ENCODE peak calls at places on chromosomes 11 and 22, in seven cellular contexts. E is fibroblast of mammary gland, K is esophagus muscularis mucosa, W is uterus, P is brain microvascular endothelial cell, S is cardiac fibroblast, L is HL-60. X is an unnamed sample.

GRCh38 chr11:117045956-117046355 is 52.3 kb downstream of the SIK3 start:
- DNase-seq in P (no peak), S (peak), L (peak), E (peak), K (no peak), W (no peak), X (peak)

GRCh38 chr11:132077416-132077815 is 707.0 kb downstream of the NTM start:
- DNase-seq in E (no peak), W (no peak), L (no peak), K (no peak), S (no peak), P (no peak), X (no peak)

GRCh38 chr11:120625565-120625964 is 114.0 kb downstream of the GRIK4 start:
- DNase-seq in P (no peak), W (no peak), K (no peak), L (no peak), S (no peak), E (no peak), X (no peak)

GRCh38 chr11:31487848-31488247 is 21.6 kb downstream of the IMMP1L start:
- DNase-seq in E (peak), L (peak), P (peak), W (no peak), S (peak), K (no peak), X (peak)

GRCh38 chr22:17077255-17077654 is 7.5 kb upstream of the IL17RA start:
- DNase-seq in L (no peak), K (no peak), E (peak), P (peak), S (peak), W (no peak), X (peak)

GRCh38 chr11:96744697-96745096 is 354.9 kb downstream of the JRKL start:
- DNase-seq in L (no peak), S (peak), K (no peak), P (no peak), W (no peak), E (peak), X (no peak)

GRCh38 chr22:24231706-24232105 is 13.2 kb downstream of the GGT5 start:
- DNase-seq in W (no peak), L (no peak), K (no peak), S (no peak), P (no peak), E (no peak), X (no peak)

GRCh38 chr11:23112390-23112789 is 252.1 kb upstream of the CCDC179 start:
- DNase-seq in W (no peak), K (no peak), E (no peak), L (no peak), P (no peak), S (no peak), X (no peak)

GRCh38 chr11:67163006-67163405 is 43.9 kb downstream of the KDM2A start:
- DNase-seq in L (no peak), W (no peak), K (no peak), E (no peak), S (no peak), P (no peak), X (no peak)

GRCh38 chr22:29751139-29751538 is 15.7 kb downstream of the ZMAT5 start:
- DNase-seq in K (no peak), W (no peak), L (peak), P (no peak), E (no peak), S (peak), X (no peak)

GRCh38 chr11:71999813-72000590 is 1.3 kb downstream of the IL18BP start:
- DNase-seq in K (no peak), L (no peak), W (no peak), P (no peak), S (no peak), E (no peak), X (no peak)

GRCh38 chr11:71204748-71205664 is 47.4 kb downstream of the SHANK2 start:
- DNase-seq in W (no peak), K (no peak), L (no peak), S (no peak), E (no peak), P (no peak), X (no peak)

GRCh38 chr11:131909426-131910200 is 539.2 kb downstream of the NTM start:
- DNase-seq in K (no peak), E (no peak), L (no peak), W (no peak), S (peak), P (no peak), X (no peak)

GRCh38 chr11:70637949-70638598 is 239.7 kb downstream of the CTTN start:
- DNase-seq in E (no peak), S (no peak), W (no peak), L (no peak), P (no peak), K (no peak), X (no peak)

GRCh38 chr11:129324533-129325175 is 51.0 kb upstream of the BARX2 start:
- DNase-seq in K (no peak), W (no peak), E (peak), S (peak), L (peak), P (no peak), X (peak)

GRCh38 chr11:92670293-92670890 is 299.1 kb upstream of the MTNR1B start:
- DNase-seq in E (no peak), K (peak), P (no peak), L (no peak), W (no peak), S (no peak), X (no peak)

GRCh38 chr11:85710912-85711311 is 24.9 kb upstream of the CCDC89 start:
- DNase-seq in K (no peak), L (no peak), S (no peak), P (no peak), W (no peak), E (no peak), X (peak)

GRCh38 chr11:86923993-86924766 is 31.0 kb downstream of the FZD4 start:
- DNase-seq in E (no peak), S (no peak), P (no peak), W (no peak), L (no peak), K (no peak), X (no peak)

GRCh38 chr11:5280582-5281102 is 10.9 kb upstream of the HBE1 start:
- DNase-seq in K (no peak), W (peak), E (peak), L (peak), S (peak), P (peak), X (peak)

GRCh38 chr11:134802116-134802515 is 390.1 kb upstream of the B3GAT1 start:
- DNase-seq in E (no peak), S (no peak), K (peak), W (no peak), L (no peak), P (no peak), X (no peak)

GRCh38 chr11:74138572-74138971 is 32.2 kb downstream of the C2CD3 start:
- DNase-seq in S (peak), L (no peak), P (peak), W (peak), E (peak), K (no peak), X (peak)

GRCh38 chr11:15236514-15236913 is 121.8 kb downstream of the INSC start:
- DNase-seq in W (no peak), K (no peak), S (no peak), P (no peak), E (no peak), L (no peak), X (no peak)

GRCh38 chr11:845872-846271 is 3.2 kb downstream of the TSPAN4 start:
- DNase-seq in E (no peak), P (no peak), L (no peak), K (no peak), W (no peak), S (no peak), X (no peak)

GRCh38 chr11:72989727-72990126 is 152.4 kb downstream of the FCHSD2 start:
- DNase-seq in K (no peak), P (no peak), S (peak), W (no peak), E (peak), L (peak), X (peak)

GRCh38 chr11:313304-313786 is 495 bp upstream of the IFITM1 start:
- DNase-seq in P (no peak), E (no peak), W (no peak), L (no peak), K (no peak), S (no peak), X (no peak)

GRCh38 chr11:8776209-8776608 is 93.6 kb downstream of the RPL27A start:
- DNase-seq in P (no peak), W (peak), K (no peak), L (no peak), E (no peak), S (no peak), X (no peak)

GRCh38 chr11:39569784-39570183 is 1889.7 kb downstream of the LRRC4C start:
- DNase-seq in K (no peak), L (no peak), S (no peak), P (no peak), W (no peak), E (no peak), X (no peak)

GRCh38 chr11:25566298-25567200 is 765.4 kb upstream of the ANO3 start:
- DNase-seq in W (peak), K (no peak), S (peak), L (peak), E (no peak), P (no peak), X (peak)

DNA sequence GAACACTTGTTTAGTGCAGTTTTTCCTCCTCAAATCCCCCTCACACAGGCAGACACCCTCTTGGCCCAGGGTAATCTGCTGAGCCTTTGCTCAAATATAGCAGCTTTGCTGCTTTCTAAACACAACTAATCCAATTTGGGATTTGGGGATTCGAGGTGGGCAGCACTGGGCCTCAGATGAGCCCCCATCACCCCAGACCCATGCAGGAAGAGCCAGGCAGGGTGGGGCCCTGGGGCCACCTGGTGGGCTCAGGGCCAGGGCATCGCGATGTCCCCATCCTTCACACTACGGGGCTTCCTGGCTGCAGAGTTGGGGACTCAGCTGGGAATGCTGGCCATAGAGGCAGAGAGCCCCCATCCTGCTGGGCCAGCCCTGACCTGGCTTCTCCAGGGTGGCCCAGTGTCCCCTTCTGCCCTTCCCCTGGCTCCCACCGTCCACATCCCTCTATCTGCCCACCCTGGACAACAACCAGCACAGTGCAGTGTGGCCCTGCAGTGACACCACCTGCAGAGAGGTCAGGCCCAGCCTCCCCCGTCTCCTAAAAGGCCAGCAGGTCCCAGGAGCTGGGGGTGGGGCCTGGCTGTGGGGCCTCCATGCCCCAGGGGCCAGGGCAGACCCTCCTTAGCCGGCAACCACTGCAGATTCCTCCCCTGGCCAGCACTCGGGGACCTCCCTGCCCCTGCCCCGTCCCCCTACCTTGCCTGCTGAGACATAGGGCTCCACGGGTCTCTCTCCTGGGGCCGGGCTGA is 56.6 kb upstream of the CCDC188 start:
- DNase-seq in K (no peak), E (no peak), P (no peak), W (no peak), S (no peak), L (no peak), X (no peak)
- H3K4me3 ChIP-seq in K (peak), E (peak), P (peak), W (peak), S (peak), L (peak), X (peak)

GRCh38 chr11:3927129-3927796 is 71.8 kb downstream of the STIM1 start:
- DNase-seq in E (no peak), W (no peak), K (no peak), P (no peak), S (no peak), L (no peak), X (no peak)
- TF ChIP-seq CTCF in E (no peak), W (no peak), K (no peak), P (no peak), S (no peak), L (no peak), X (no peak)

DNA sequence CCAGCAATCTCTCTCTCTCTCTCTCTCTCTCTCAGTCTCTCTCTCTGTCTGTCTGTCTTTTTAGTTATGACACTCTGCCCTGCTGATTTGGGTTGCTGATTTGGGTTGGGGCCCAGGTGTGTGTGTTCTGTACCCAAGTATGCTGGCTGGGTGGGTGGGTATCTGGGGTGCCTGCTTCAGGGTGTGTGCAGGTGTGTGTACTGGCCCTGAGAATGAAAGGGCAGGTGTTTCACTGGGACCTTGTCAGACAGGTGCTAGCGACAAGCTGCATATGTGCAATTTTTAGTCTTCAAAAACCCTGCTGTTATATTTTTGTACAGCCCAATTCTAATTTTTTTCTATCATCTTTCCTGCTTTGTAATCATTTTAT is 940 bp downstream of the CSF2RB start:
- DNase-seq in E (no peak), W (no peak), S (no peak), P (no peak), L (no peak), K (no peak), X (no peak)
- H3K4me3 ChIP-seq in E (no peak), W (no peak), S (no peak), P (no peak), L (peak), K (peak), X (no peak)

GRCh38 chr22:21984793-21985192 is 2.2 kb upstream of the TOP3B start:
- DNase-seq in P (peak), L (no peak), K (no peak), W (no peak), S (peak), E (peak), X (peak)

GRCh38 chr22:21989049-21989448 is 6.5 kb upstream of the TOP3B start:
- DNase-seq in E (no peak), W (no peak), S (no peak), K (no peak), P (no peak), L (no peak), X (no peak)

GRCh38 chr22:21981874-21982273 is 713 bp downstream of the TOP3B start:
- DNase-seq in W (no peak), L (no peak), E (no peak), P (no peak), K (no peak), S (no peak), X (no peak)

GRCh38 chr22:21982338-21982965 is at the start of gene TOP3B:
- DNase-seq in S (peak), E (peak), K (peak), P (peak), L (peak), W (peak), X (peak)

DNA sequence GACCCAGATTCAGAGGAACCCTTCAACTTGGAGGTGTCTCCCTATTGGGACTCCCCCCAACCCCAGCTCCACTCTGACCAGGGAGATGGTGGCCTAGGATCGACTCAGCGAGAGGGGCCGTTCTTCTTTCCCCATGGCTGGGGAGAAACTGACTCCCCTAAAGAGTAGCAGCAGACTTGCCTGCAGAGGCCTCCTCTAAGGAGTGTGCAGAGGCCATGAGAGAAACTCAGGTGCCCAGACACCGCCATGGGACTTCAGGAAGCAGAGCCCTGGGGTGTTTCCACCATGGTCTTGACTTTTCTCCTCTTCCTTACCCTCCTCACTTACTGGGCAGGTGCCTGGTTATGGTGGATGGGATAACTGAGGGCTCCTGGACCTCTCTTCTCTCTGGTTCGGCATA is 2.6 kb upstream of the TOP3B start:
- DNase-seq in W (no peak), P (no peak), L (no peak), K (no peak), E (no peak), S (no peak), X (no peak)
- TF ChIP-seq CTCF in W (no peak), P (no peak), L (no peak), K (no peak), E (no peak), S (no peak), X (no peak)

DNA sequence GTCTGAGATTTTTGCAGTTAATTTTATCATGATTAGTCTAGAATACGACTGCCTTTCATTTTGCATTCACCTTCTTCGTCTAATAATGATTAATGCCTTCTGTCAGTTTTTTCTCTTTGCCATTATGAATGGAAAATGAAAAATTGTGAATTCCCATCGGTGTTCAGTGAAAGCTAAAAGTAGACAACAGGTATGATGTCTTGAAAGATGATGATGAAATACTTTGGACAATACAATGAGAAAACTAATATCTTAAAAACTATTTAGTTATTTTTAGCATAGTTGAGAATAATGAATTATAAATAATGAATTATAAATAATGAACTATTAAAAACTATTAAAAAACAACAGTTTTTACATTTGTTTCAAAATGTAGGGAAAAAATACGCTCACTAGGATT is 5.0 kb downstream of the C11orf58 start:
- DNase-seq in S (no peak), K (no peak), L (no peak), W (no peak), E (no peak), P (no peak), X (no peak)
- H3K4me3 ChIP-seq in S (no peak), K (no peak), L (no peak), W (no peak), E (no peak), P (no peak), X (no peak)

DNA sequence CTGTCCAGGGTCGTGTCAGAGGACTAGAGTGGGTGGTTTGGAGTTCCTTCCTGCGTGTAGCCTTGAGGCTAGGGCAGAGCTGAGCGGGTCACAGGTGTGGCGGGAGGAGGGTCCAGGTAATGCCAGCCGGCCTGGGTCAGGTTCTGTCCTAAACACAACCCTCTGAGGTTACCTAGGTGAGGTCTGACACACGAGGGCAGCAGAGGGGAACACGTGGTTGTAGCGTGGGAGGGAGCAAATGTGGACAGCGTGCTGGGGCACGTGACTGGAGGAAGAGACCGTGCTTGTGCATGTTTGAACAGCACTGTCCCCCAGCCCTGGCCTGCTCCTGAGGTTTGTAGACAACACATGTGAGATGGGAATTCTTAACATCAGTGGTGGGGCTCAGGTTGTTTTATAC is 13.1 kb downstream of the MOV10L1 start:
- DNase-seq in S (no peak), L (peak), P (no peak), E (no peak), K (no peak), W (no peak), X (no peak)
- TF ChIP-seq CTCF in S (no peak), L (no peak), P (no peak), E (no peak), K (no peak), W (no peak), X (no peak)

GRCh38 chr11:122984186-122985011 is 2.8 kb upstream of the BSX start:
- DNase-seq in W (no peak), P (no peak), K (no peak), S (peak), L (no peak), E (no peak), X (no peak)
- H3K4me3 ChIP-seq in W (peak), P (peak), K (peak), S (peak), L (no peak), E (peak), X (peak)

GRCh38 chr11:13776134-13776815 is 107.8 kb downstream of the FAR1 start:
- DNase-seq in E (no peak), S (no peak), K (no peak), W (no peak), L (no peak), P (no peak), X (no peak)
- TF ChIP-seq CTCF in E (peak), S (peak), K (no peak), W (no peak), L (no peak), P (peak), X (no peak)

GRCh38 chr11:95092549-95093324 is 3.1 kb downstream of the ENDOD1 start:
- DNase-seq in S (peak), L (no peak), E (peak), W (no peak), K (no peak), P (peak), X (peak)
- H3K4me3 ChIP-seq in S (no peak), L (no peak), E (no peak), W (no peak), K (no peak), P (no peak), X (no peak)